ENCODE peak calls at places on chromosomes 16 and 17, in four cellular contexts. One of them, this sample, is unnamed.

GRCh38 chr17:76566613-76566943 is 19.1 kb downstream of the ST6GALNAC2 start:
- DNase-seq in astrocyte of the spinal cord: no peak
- DNase-seq in aorta: no peak
- DNase-seq in MM.1S: no peak
- DNase-seq in this sample: no peak

GRCh38 chr17:60170835-60171752 is 21.3 kb downstream of the CA4 start:
- DNase-seq in aorta: no peak
- DNase-seq in MM.1S: no peak
- DNase-seq in astrocyte of the spinal cord: no peak
- DNase-seq in this sample: no peak

GRCh38 chr16:22425036-22425801 is 50.8 kb upstream of the CDR2 start:
- DNase-seq in aorta: peak
- DNase-seq in astrocyte of the spinal cord: no peak
- DNase-seq in MM.1S: no peak
- DNase-seq in this sample: no peak

GRCh38 chr17:71864754-71865153 is 256.1 kb upstream of the SOX9 start:
- DNase-seq in aorta: no peak
- DNase-seq in astrocyte of the spinal cord: no peak
- DNase-seq in MM.1S: no peak
- DNase-seq in this sample: no peak

GRCh38 chr16:3022697-3023414 is 886 bp downstream of the HCFC1R1 start:
- DNase-seq in astrocyte of the spinal cord: peak
- DNase-seq in aorta: peak
- DNase-seq in MM.1S: peak
- DNase-seq in this sample: no peak

GRCh38 chr16:87965973-87966667 is 14.9 kb downstream of the BANP start:
- DNase-seq in astrocyte of the spinal cord: peak
- DNase-seq in MM.1S: no peak
- DNase-seq in aorta: peak
- DNase-seq in this sample: no peak

GRCh38 chr16:57640185-57640584 is 11.8 kb downstream of the ADGRG1 start:
- DNase-seq in astrocyte of the spinal cord: no peak
- DNase-seq in MM.1S: no peak
- DNase-seq in aorta: no peak
- DNase-seq in this sample: no peak

GRCh38 chr16:57563487-57563750 is 21.0 kb downstream of the ADGRG5 start:
- DNase-seq in astrocyte of the spinal cord: no peak
- DNase-seq in aorta: no peak
- DNase-seq in MM.1S: no peak
- DNase-seq in this sample: no peak

GRCh38 chr17:83150369-83151055 is 71.1 kb downstream of the METRNL start:
- DNase-seq in MM.1S: no peak
- DNase-seq in aorta: no peak
- DNase-seq in astrocyte of the spinal cord: no peak
- DNase-seq in this sample: peak

GRCh38 chr17:36980281-36980761 is 31.6 kb downstream of the AATF start:
- DNase-seq in aorta: no peak
- DNase-seq in MM.1S: no peak
- DNase-seq in astrocyte of the spinal cord: peak
- DNase-seq in this sample: no peak

GRCh38 chr17:47895254-47895855 is 681 bp upstream of the SP2 start:
- DNase-seq in astrocyte of the spinal cord: no peak
- DNase-seq in aorta: no peak
- DNase-seq in MM.1S: peak
- DNase-seq in this sample: no peak

GRCh38 chr16:1036121-1036520 is 36.4 kb upstream of the SSTR5 start:
- DNase-seq in MM.1S: no peak
- DNase-seq in astrocyte of the spinal cord: no peak
- DNase-seq in aorta: no peak
- DNase-seq in this sample: no peak

GRCh38 chr17:28665994-28666393 is 4.0 kb downstream of the SUPT6H start:
- DNase-seq in MM.1S: no peak
- DNase-seq in astrocyte of the spinal cord: no peak
- DNase-seq in aorta: no peak
- DNase-seq in this sample: no peak

GRCh38 chr16:15484662-15485061 is 50.3 kb downstream of the BMERB1 start:
- DNase-seq in MM.1S: no peak
- DNase-seq in astrocyte of the spinal cord: no peak
- DNase-seq in aorta: no peak
- DNase-seq in this sample: no peak

GRCh38 chr16:1920727-1921155 is 2.5 kb upstream of the HS3ST6 start:
- DNase-seq in MM.1S: peak
- DNase-seq in aorta: no peak
- DNase-seq in astrocyte of the spinal cord: no peak
- DNase-seq in this sample: no peak

GRCh38 chr17:18008496-18009268 is 30.3 kb downstream of the ATPAF2 start:
- DNase-seq in MM.1S: no peak
- DNase-seq in astrocyte of the spinal cord: peak
- DNase-seq in aorta: no peak
- DNase-seq in this sample: no peak

GRCh38 chr16:66127459-66128362 is 238.8 kb upstream of the CDH5 start:
- DNase-seq in MM.1S: no peak
- DNase-seq in astrocyte of the spinal cord: no peak
- DNase-seq in aorta: no peak
- DNase-seq in this sample: no peak

GRCh38 chr17:8126306-8127066 is 2.6 kb upstream of the HES7 start:
- DNase-seq in astrocyte of the spinal cord: peak
- DNase-seq in MM.1S: peak
- DNase-seq in aorta: no peak
- DNase-seq in this sample: no peak

GRCh38 chr16:24102120-24102740 is 153.9 kb upstream of the CACNG3 start:
- DNase-seq in astrocyte of the spinal cord: no peak
- DNase-seq in aorta: no peak
- DNase-seq in MM.1S: no peak
- DNase-seq in this sample: no peak

GRCh38 chr16:56828641-56829040 is 36.4 kb upstream of the SLC12A3 start:
- DNase-seq in MM.1S: no peak
- DNase-seq in aorta: no peak
- DNase-seq in astrocyte of the spinal cord: no peak
- DNase-seq in this sample: no peak

GRCh38 chr17:82765357-82765756 is 13.5 kb downstream of the TBCD start:
- DNase-seq in MM.1S: no peak
- DNase-seq in aorta: peak
- DNase-seq in astrocyte of the spinal cord: no peak
- DNase-seq in this sample: peak

GRCh38 chr16:84356591-84357116 is 11.7 kb upstream of the ATP2C2 start:
- DNase-seq in aorta: no peak
- DNase-seq in MM.1S: no peak
- DNase-seq in astrocyte of the spinal cord: no peak
- DNase-seq in this sample: no peak

GRCh38 chr17:59399914-59400313 is 68.5 kb downstream of the YPEL2 start:
- DNase-seq in MM.1S: no peak
- DNase-seq in astrocyte of the spinal cord: no peak
- DNase-seq in aorta: no peak
- DNase-seq in this sample: no peak

GRCh38 chr16:70675851-70676513 is 9.9 kb downstream of the MTSS2 start:
- DNase-seq in MM.1S: no peak
- DNase-seq in aorta: peak
- DNase-seq in astrocyte of the spinal cord: no peak
- DNase-seq in this sample: no peak

GRCh38 chr16:79271583-79271982 is 329.0 kb downstream of the MAF start:
- DNase-seq in astrocyte of the spinal cord: no peak
- DNase-seq in MM.1S: no peak
- DNase-seq in aorta: no peak
- DNase-seq in this sample: no peak
- H3K4me3 ChIP-seq in astrocyte of the spinal cord: no peak
- H3K4me3 ChIP-seq in MM.1S: no peak
- H3K4me3 ChIP-seq in aorta: no peak
- H3K4me3 ChIP-seq in this sample: no peak

DNA sequence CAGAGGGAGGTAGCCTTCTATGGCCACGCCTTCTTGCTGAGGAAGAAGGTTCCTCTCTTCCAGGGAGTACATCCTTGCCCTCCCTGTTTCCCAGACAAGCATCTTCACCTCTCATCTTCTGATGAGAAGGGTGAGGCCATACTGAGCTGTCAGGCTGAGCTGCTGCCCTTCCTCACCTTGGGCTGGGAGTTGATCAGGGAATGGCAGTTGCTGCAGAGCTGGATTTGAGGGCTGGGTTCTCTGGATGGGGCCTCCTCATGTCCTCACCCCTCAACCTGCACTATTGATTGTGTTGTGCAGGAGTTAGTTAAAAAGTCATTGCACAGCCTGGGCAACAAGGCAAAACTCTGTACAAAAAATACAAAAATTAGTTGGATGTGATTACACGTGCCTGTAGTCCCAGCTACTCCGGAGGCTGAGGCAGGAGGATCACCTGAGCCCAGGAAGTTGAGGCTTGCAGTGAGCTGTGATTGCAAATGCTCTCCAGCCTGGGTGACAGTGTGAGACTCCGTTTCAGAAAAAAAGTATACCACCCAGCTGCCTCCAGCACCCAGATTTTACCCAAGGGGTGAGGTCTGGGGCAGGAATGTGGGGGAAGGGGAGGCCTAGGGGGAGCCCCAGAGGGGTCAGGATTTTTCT is 2.0 kb downstream of the ERBB2 start:
- DNase-seq in astrocyte of the spinal cord: no peak
- DNase-seq in MM.1S: no peak
- DNase-seq in aorta: peak
- DNase-seq in this sample: no peak
- H3K4me3 ChIP-seq in astrocyte of the spinal cord: no peak
- H3K4me3 ChIP-seq in MM.1S: no peak
- H3K4me3 ChIP-seq in aorta: peak
- H3K4me3 ChIP-seq in this sample: peak

GRCh38 chr17:45402916-45403315 is 29.8 kb downstream of the ARHGAP27 start:
- DNase-seq in aorta: no peak
- DNase-seq in astrocyte of the spinal cord: no peak
- DNase-seq in MM.1S: no peak
- DNase-seq in this sample: no peak

GRCh38 chr17:45403906-45404490 is 28.7 kb downstream of the ARHGAP27 start:
- DNase-seq in MM.1S: no peak
- DNase-seq in aorta: no peak
- DNase-seq in astrocyte of the spinal cord: no peak
- DNase-seq in this sample: no peak

GRCh38 chr17:45406107-45406506 is 26.6 kb downstream of the ARHGAP27 start:
- DNase-seq in aorta: no peak
- DNase-seq in MM.1S: no peak
- DNase-seq in astrocyte of the spinal cord: no peak
- DNase-seq in this sample: no peak

GRCh38 chr17:45404870-45405249 is 27.8 kb downstream of the ARHGAP27 start:
- DNase-seq in MM.1S: no peak
- DNase-seq in aorta: no peak
- DNase-seq in astrocyte of the spinal cord: no peak
- DNase-seq in this sample: no peak

DNA sequence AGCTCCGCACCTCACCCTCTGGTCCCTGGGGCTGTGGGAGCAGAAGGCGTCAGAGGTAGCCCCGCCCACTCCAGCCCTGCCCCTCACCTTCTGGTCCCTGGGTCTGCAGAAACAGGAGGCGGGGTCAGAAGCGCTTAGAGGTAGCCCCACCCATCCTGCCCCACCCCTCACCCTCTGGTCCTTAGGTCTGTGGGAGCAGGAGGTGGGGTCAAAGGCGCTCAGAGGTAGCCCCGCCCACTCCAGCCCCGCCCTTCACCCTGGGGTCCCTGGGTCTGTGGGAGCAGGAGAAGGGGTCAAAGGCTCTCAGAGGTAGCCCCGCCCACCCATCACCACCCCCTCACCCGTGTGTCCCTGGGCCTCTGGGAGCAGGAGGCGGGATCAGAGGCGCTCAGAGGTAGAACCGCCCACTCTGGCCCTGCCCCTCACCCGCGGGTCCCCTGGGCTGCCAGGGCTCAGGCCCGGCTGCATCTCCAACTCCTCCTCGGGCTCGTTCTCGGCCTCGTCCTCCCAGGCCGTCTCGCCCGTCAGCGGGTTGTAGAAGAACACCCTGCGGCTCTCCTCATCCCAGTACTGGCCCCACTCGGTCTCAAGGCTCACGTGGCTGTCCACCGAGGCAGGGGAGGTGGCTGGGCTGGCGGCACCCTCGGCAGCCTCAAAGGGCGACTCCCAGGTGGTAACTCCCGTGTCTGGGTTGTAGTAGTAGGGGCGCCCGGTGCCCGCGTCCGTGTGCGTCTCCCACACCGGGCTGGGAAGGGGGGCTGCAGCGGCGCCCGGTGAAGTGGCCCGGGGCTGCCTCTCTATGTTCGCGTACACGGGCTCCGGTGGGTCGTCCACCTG is 27.2 kb downstream of the ARHGAP27 start:
- DNase-seq in astrocyte of the spinal cord: no peak
- DNase-seq in aorta: no peak
- DNase-seq in MM.1S: no peak
- DNase-seq in this sample: peak
- H3K4me3 ChIP-seq in astrocyte of the spinal cord: peak
- H3K4me3 ChIP-seq in aorta: no peak
- H3K4me3 ChIP-seq in MM.1S: no peak
- H3K4me3 ChIP-seq in this sample: no peak

GRCh38 chr16:49838361-49838638 is 17.6 kb downstream of the ZNF423 start:
- DNase-seq in astrocyte of the spinal cord: no peak
- DNase-seq in MM.1S: no peak
- DNase-seq in aorta: no peak
- DNase-seq in this sample: no peak
- H3K4me3 ChIP-seq in astrocyte of the spinal cord: no peak
- H3K4me3 ChIP-seq in MM.1S: no peak
- H3K4me3 ChIP-seq in aorta: no peak
- H3K4me3 ChIP-seq in this sample: no peak

GRCh38 chr16:31029272-31029671 is 4.1 kb upstream of the STX4 start:
- DNase-seq in aorta: no peak
- DNase-seq in MM.1S: no peak
- DNase-seq in astrocyte of the spinal cord: no peak
- DNase-seq in this sample: no peak

GRCh38 chr16:31038993-31039392 is 5.6 kb downstream of the STX4 start:
- DNase-seq in MM.1S: no peak
- DNase-seq in astrocyte of the spinal cord: no peak
- DNase-seq in aorta: no peak
- DNase-seq in this sample: no peak

GRCh38 chr16:31033709-31034492 is 543 bp downstream of the STX4 start:
- DNase-seq in aorta: peak
- DNase-seq in MM.1S: peak
- DNase-seq in astrocyte of the spinal cord: peak
- DNase-seq in this sample: peak

DNA sequence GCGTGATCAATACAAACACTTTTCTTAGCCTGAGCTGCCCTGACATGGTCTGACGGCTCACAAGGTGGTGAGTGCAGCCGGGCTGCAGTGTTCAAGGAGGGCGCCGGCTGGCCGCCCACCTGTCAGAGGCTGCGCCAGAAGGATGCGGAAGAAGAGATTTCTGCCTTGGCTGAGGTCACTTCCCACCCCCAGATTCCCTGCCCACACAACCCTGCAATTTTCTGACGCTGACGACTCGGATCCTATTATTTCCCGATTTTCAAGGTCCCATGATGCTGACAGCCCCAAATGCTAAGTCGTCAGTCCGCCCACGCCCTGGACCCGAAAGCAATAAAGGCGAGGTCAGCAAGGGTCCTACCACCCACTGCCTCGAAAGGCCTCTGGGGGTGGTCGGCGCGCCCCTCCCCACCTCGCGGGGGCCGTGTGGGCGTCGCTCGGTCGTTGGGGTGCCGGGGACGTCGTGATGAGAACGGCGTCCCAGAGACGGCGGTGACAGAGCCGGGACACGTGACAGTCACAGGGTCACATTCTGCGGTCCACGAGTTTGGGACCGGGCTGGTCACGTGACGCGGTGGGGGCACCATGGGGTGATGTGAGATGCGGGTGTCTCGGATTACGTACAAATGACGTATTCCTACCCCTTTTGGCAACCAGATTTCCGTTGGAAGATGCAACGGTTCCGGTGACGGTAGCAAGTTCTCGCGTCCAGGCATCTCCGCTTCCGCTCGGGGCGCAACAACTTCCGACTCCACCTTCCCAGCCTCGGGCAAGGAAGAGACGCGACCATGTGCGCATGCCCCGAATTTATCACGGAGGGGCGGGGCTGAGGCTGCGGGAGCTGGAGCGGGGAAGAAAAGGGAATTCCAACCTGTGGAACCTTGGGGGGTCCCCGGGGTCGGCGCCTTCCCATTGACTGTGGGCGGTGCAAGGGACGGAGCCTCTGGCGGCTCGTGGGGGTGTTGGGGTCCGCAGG is at the start of gene STX4:
- DNase-seq in astrocyte of the spinal cord: peak
- DNase-seq in MM.1S: peak
- DNase-seq in aorta: peak
- DNase-seq in this sample: peak
- H3K4me3 ChIP-seq in astrocyte of the spinal cord: peak
- H3K4me3 ChIP-seq in MM.1S: peak
- H3K4me3 ChIP-seq in aorta: peak
- H3K4me3 ChIP-seq in this sample: peak

This sample was measured in left lung.